ENCODE peak calls at places on chromosomes 12 and 14, in ten cellular contexts. T is lower lobe of right lung, O is AG04450, H is Caco-2, S is WTC11, A is right atrium auricular region, X is A673, F is mammary epithelial cell, Z is stomach, M is cardiac fibroblast. G is an unnamed sample.

GRCh38 chr12:89134213-89134770 is 218.0 kb downstream of the DUSP6 start:
- DNase-seq in T (no peak), O (no peak), H (no peak), S (no peak), A (no peak), X (no peak), F (no peak), Z (peak; percentile 28), M (peak; percentile 66), G (no peak)

GRCh38 chr12:29428630-29429029 is 47.7 kb upstream of the ERGIC2 start:
- DNase-seq in T (no peak), O (peak; percentile 11), H (no peak), S (no peak), A (no peak), X (peak; percentile 52), F (peak; percentile 91), Z (no peak), M (peak; percentile 85), G (peak; percentile 47)

GRCh38 chr14:72560856-72561493 is 332.9 kb downstream of the DPF3 start:
- DNase-seq in T (no peak), O (no peak), H (no peak), S (no peak), A (no peak), X (no peak), F (no peak), Z (no peak), M (no peak), G (no peak)

GRCh38 chr12:93563807-93564538 is 8.5 kb upstream of the SOCS2 start:
- DNase-seq in T (no peak), O (no peak), H (peak; percentile 85), S (no peak), A (no peak), X (peak; percentile 60), F (peak; percentile 71), Z (peak; percentile 80), M (peak; percentile 42), G (no peak)

GRCh38 chr12:97148941-97149559 is 242.0 kb downstream of the NEDD1 start:
- DNase-seq in T (peak; percentile 78), O (no peak), H (peak; percentile 72), S (peak; percentile 85), A (no peak), X (peak; percentile 64), F (peak; percentile 26), Z (peak; percentile 68), M (peak; percentile 50), G (no peak)

GRCh38 chr14:100670017-100670974 is 56.4 kb upstream of the DLK1 start:
- DNase-seq in T (no peak), O (no peak), H (no peak), S (no peak), A (no peak), X (no peak), F (no peak), Z (no peak), M (no peak), G (no peak)

GRCh38 chr12:31474751-31475150 is 116.2 kb downstream of the DENND5B start:
- DNase-seq in T (no peak), O (no peak), H (no peak), S (no peak), A (no peak), X (no peak), F (no peak), Z (no peak), M (no peak), G (no peak)

GRCh38 chr12:25308761-25309160 is 58.0 kb upstream of the KRAS start:
- DNase-seq in T (no peak), O (peak; percentile 29), H (no peak), S (no peak), A (no peak), X (no peak), F (no peak), Z (no peak), M (no peak), G (no peak)

GRCh38 chr12:27334052-27334720 is 1.6 kb downstream of the BMAL2 start:
- DNase-seq in T (no peak), O (no peak), H (no peak), S (no peak), A (no peak), X (no peak), F (no peak), Z (no peak), M (no peak), G (no peak)

GRCh38 chr14:84520711-84521338 is 1009.1 kb upstream of the FLRT2 start:
- DNase-seq in T (no peak), O (no peak), H (no peak), S (no peak), A (no peak), X (no peak), F (no peak), Z (no peak), M (peak; percentile 31), G (no peak)

GRCh38 chr14:23125006-23125405 is 6.0 kb upstream of the CEBPE start:
- DNase-seq in T (no peak), O (no peak), H (no peak), S (no peak), A (no peak), X (no peak), F (no peak), Z (no peak), M (no peak), G (no peak)

GRCh38 chr12:130955238-130955816 is 1.6 kb downstream of the ADGRD1 start:
- DNase-seq in T (no peak), O (no peak), H (no peak), S (no peak), A (peak; percentile 81), X (no peak), F (no peak), Z (no peak), M (no peak), G (peak; percentile 42)

GRCh38 chr12:98291828-98292227 is 223.6 kb upstream of the TMPO start:
- DNase-seq in T (no peak), O (no peak), H (no peak), S (no peak), A (no peak), X (no peak), F (no peak), Z (no peak), M (no peak), G (no peak)

GRCh38 chr14:86543531-86543930 is 1013.6 kb downstream of the FLRT2 start:
- DNase-seq in T (no peak), O (no peak), H (no peak), S (no peak), A (no peak), X (no peak), F (no peak), Z (no peak), M (no peak), G (no peak)

GRCh38 chr12:110846615-110847566 is at the start of gene CCDC63:
- DNase-seq in T (peak; percentile 63), O (no peak), H (peak; percentile 58), S (peak; percentile 77), A (peak; percentile 63), X (peak; percentile 54), F (no peak), Z (peak; percentile 58), M (peak; percentile 56), G (peak; percentile 60)
- TF ChIP-seq CTCF in T (peak; percentile 54), O (peak; percentile 43), H (peak; percentile 41), S (no peak), A (peak; percentile 40), X (peak; percentile 61), F (peak; percentile 57), Z (no peak), M (peak; percentile 54), G (peak; percentile 67)

GRCh38 chr12:103623716-103624115 is 36.6 kb downstream of the STAB2 start:
- DNase-seq in T (no peak), O (no peak), H (no peak), S (no peak), A (no peak), X (no peak), F (no peak), Z (no peak), M (no peak), G (no peak)

GRCh38 chr12:103627189-103627855 is 40.2 kb downstream of the STAB2 start:
- DNase-seq in T (no peak), O (no peak), H (no peak), S (no peak), A (peak; percentile 60), X (no peak), F (no peak), Z (no peak), M (no peak), G (no peak)

GRCh38 chr12:103626498-103626897 is 39.4 kb downstream of the STAB2 start:
- DNase-seq in T (no peak), O (no peak), H (peak; percentile 68), S (peak; percentile 32), A (peak; percentile 71), X (peak; percentile 32), F (peak; percentile 66), Z (peak; percentile 42), M (no peak), G (no peak)
- TF ChIP-seq CTCF in T (no peak), O (peak; percentile 28), H (peak; percentile 24), S (no peak), A (no peak), X (no peak), F (peak; percentile 42), Z (no peak), M (no peak), G (no peak)

DNA sequence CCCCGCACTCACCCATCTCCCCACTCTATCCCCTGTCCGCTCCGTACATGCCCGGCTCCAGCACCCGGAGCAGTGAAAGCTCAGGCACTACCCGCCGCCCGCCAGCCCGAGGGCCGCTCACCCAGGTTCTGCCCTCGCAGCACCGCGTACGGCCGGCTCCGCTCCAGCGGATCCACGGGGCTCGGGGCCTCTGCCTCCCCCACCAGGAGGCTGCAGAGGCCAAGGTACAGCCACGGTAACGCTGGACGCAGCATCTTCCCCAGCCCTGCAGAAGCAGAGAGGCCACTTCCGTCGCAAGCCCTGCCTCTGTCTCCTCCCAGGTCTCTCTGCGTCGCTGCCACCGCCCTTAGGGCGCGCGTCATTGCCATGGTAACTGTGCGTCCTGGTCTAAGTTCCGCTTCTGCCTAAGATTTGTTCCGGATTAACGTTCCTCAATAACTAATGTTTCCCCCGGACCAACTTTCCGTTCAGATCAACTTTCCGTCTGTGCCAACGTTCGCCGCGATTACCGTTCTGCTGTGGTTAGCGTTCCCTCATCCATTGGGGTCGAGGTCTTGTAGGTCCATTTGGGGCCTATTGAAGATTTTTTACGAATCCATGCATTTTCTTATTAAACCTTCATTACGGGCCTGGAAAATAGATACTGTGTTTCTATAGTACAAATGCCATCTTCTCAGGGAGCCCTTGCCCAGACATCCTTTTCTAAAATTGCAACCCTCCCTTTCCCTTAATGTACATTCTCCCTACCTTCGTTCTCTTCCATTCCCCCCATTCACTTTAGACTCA is at the start of gene C12orf76:
- DNase-seq in T (peak; percentile 98), O (peak; percentile 89), H (peak; percentile 92), S (peak; percentile 88), A (peak; percentile 94), X (peak; percentile 98), F (peak; percentile 96), Z (peak; percentile 94), M (peak; percentile 97), G (peak; percentile 96)
- TF ChIP-seq CTCF in T (no peak), O (no peak), H (no peak), S (no peak), A (no peak), X (no peak), F (peak; percentile 9), Z (no peak), M (no peak), G (no peak)

DNA sequence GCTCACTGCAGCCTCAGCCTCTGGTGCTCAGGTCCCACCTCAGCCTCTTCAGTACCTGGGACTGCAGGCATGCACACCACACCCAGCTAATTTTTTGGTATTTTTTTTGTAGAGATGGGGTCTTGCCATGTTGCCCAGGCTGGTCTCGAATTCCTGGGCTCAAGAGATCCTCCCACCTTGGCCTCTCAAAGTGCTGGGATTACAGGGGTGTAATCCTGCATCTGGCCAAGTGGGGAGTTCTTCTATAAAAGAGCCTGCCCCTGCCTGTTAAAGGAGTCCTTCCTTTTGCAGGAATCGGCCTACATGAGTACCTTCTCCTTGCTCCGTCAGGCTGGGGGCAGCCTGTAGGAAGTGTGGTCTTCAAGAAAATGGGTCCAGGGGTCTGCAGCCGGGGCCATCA is 54.1 kb upstream of the RASSF3 start:
- DNase-seq in T (no peak), O (no peak), H (no peak), S (no peak), A (no peak), X (no peak), F (no peak), Z (no peak), M (no peak), G (no peak)
- TF ChIP-seq CTCF in T (no peak), O (no peak), H (no peak), S (no peak), A (no peak), X (no peak), F (no peak), Z (no peak), M (no peak), G (no peak)